ENCODE peak calls at places on chromosomes 12 and 14, in four cellular contexts. P is ovary, W is aorta, T is GM04504. G is an unnamed sample.
A peak's percentile ranks its signal among the peaks of the same experiment; 100 is the strongest.

GRCh38 chr14:101072945-101073597 is 169.5 kb upstream of the RTL1 start:
- DNase-seq in P (peak; percentile 50), W (peak; percentile 80), T (peak; percentile 77), G (no peak)

GRCh38 chr14:52954346-52955214 is 3.7 kb upstream of the FERMT2 start:
- DNase-seq in P (no peak), W (no peak), T (no peak), G (no peak)

GRCh38 chr14:36522347-36522971 is 2.4 kb upstream of the NKX2-1 start:
- DNase-seq in P (no peak), W (no peak), T (no peak), G (no peak)

GRCh38 chr12:47270782-47271664 is 191.3 kb upstream of the AMIGO2 start:
- DNase-seq in P (no peak), W (no peak), T (peak; percentile 29), G (no peak)

GRCh38 chr12:26940820-26941219 is 2.5 kb downstream of the FGFR1OP2 start:
- DNase-seq in P (no peak), W (no peak), T (no peak), G (no peak)

GRCh38 chr14:50545618-50546017 is 13.2 kb upstream of the MAP4K5 start:
- DNase-seq in P (no peak), W (no peak), T (no peak), G (no peak)

GRCh38 chr12:2936301-2936700 is 22.9 kb upstream of the TEAD4 start:
- DNase-seq in P (no peak), W (no peak), T (no peak), G (no peak)

GRCh38 chr12:52390739-52391617 is 5.5 kb upstream of the KRT84 start:
- DNase-seq in P (no peak), W (peak; percentile 26), T (peak; percentile 12), G (no peak)

GRCh38 chr12:96548384-96548783 is 59.0 kb downstream of the CFAP54 start:
- DNase-seq in P (no peak), W (no peak), T (no peak), G (no peak)

GRCh38 chr12:119528241-119528640 is 65.3 kb upstream of the TMEM233 start:
- DNase-seq in P (no peak), W (no peak), T (no peak), G (no peak)

GRCh38 chr12:68951652-68952051 is 18.7 kb upstream of the CPM start:
- DNase-seq in P (no peak), W (peak; percentile 63), T (no peak), G (no peak)

GRCh38 chr14:23539209-23539866 is 12.2 kb downstream of the ZFHX2 start:
- DNase-seq in P (peak; percentile 40), W (no peak), T (no peak), G (no peak)

GRCh38 chr12:6195665-6196535 is 4.3 kb upstream of the CD9 start:
- DNase-seq in P (peak; percentile 89), W (peak; percentile 87), T (peak; percentile 67), G (peak; percentile 88)

GRCh38 chr12:5512585-5512970 is 80.7 kb downstream of the NTF3 start:
- DNase-seq in P (no peak), W (no peak), T (no peak), G (no peak)

GRCh38 chr14:34629657-34630529 is at the start of gene SNX6:
- DNase-seq in P (peak; percentile 85), W (peak; percentile 88), T (peak; percentile 65), G (peak; percentile 92)

GRCh38 chr12:8951744-8952143 is 2.3 kb upstream of the M6PR start:
- DNase-seq in P (no peak), W (no peak), T (no peak), G (no peak)

GRCh38 chr12:125021771-125022170 is 28.3 kb downstream of the BRI3BP start:
- DNase-seq in P (no peak), W (no peak), T (no peak), G (no peak)

GRCh38 chr12:109592905-109593272 is 19.3 kb downstream of the MVK start:
- DNase-seq in P (no peak), W (no peak), T (no peak), G (no peak)

GRCh38 chr12:113647048-113647447 is 175.4 kb upstream of the LHX5 start:
- DNase-seq in P (no peak), W (no peak), T (no peak), G (no peak)

GRCh38 chr12:96136720-96137378 is 57.3 kb upstream of the ELK3 start:
- DNase-seq in P (no peak), W (no peak), T (no peak), G (no peak)

GRCh38 chr14:97796511-97796910 is 999.3 kb downstream of the VRK1 start:
- DNase-seq in P (no peak), W (no peak), T (no peak), G (no peak)